ENCODE peak calls at places on chromosomes 3 and 15, in nine cellular contexts. L is T-helper 2 cell, X is NCI-H2171, S is EL, T is epithelial cell of esophagus, N is germinal center, P is COR-L47, Q is HFF-Myc, J is ovary. H is an unnamed sample.
A peak's percentile ranks its signal among the peaks of the same experiment; 100 is the strongest.

GRCh38 chr3:38348903-38349302 is 2.3 kb downstream of the XYLB start:
- DNase-seq in J (no peak), X (no peak), L (no peak), T (peak; percentile 71), P (no peak), Q (no peak), S (peak; percentile 68), N (no peak), H (peak; percentile 52)

GRCh38 chr3:142896996-142897395 is 8.1 kb upstream of the PCOLCE2 start:
- DNase-seq in J (no peak), P (no peak), S (no peak), X (no peak), L (no peak), T (peak; percentile 34), Q (no peak), N (no peak), H (peak; percentile 34)

GRCh38 chr15:64906402-64906801 is 5.3 kb upstream of the ANKDD1A start:
- DNase-seq in L (no peak), X (no peak), J (no peak), P (no peak), Q (no peak), T (no peak), N (no peak), S (no peak), H (no peak)

GRCh38 chr3:45067941-45068340 is 41.8 kb downstream of the CLEC3B start:
- DNase-seq in T (no peak), L (no peak), X (no peak), Q (no peak), P (no peak), J (no peak), S (no peak), N (no peak), H (no peak)

GRCh38 chr3:142993958-142994442 is 7.4 kb upstream of the U2SURP start:
- DNase-seq in S (peak; percentile 69), L (peak; percentile 79), T (peak; percentile 79), X (peak; percentile 39), J (peak; percentile 69), N (peak; percentile 74), P (peak; percentile 82), Q (peak; percentile 30), H (peak; percentile 56)

GRCh38 chr3:161268601-161269000 is 47.5 kb downstream of the NMD3 start:
- DNase-seq in X (no peak), J (no peak), N (no peak), P (no peak), Q (no peak), S (no peak), L (no peak), T (peak; percentile 59), H (peak; percentile 35)

GRCh38 chr3:73398084-73398483 is 226.7 kb downstream of the PDZRN3 start:
- DNase-seq in T (no peak), L (no peak), J (no peak), Q (no peak), P (no peak), S (no peak), N (no peak), X (no peak), H (no peak)

GRCh38 chr3:185966655-185967054 is 28.8 kb upstream of the TRA2B start:
- DNase-seq in P (no peak), J (no peak), N (no peak), Q (no peak), L (no peak), T (no peak), S (no peak), X (no peak), H (no peak)

GRCh38 chr3:31147550-31147949 is 253.1 kb upstream of the GADL1 start:
- DNase-seq in L (no peak), X (no peak), P (no peak), J (no peak), N (no peak), S (no peak), T (no peak), Q (no peak), H (no peak)

GRCh38 chr3:128763967-128764366 is 38.0 kb downstream of the RAB7A start:
- DNase-seq in P (no peak), S (no peak), X (no peak), L (peak; percentile 24), T (no peak), Q (no peak), J (no peak), N (no peak), H (no peak)